ENCODE peak calls at places on chromosomes 13 and 19, in four cellular contexts. G is NCI-H774; E is HEK293T; W is CD4-positive, alpha-beta T cell. B is an unnamed sample.

GRCh38 chr13:76250211-76250610 is 614.1 kb downstream of the LMO7 start:
- DNase-seq in E (no peak), G (no peak), W (no peak), B (no peak)

GRCh38 chr19:13795595-13796300 is 505 bp downstream of the ZSWIM4 start:
- DNase-seq in W (no peak), G (peak), E (no peak), B (no peak)

GRCh38 chr19:46303702-46304397 is 7.0 kb downstream of the HIF3A start:
- DNase-seq in E (peak), G (no peak), W (peak), B (no peak)

GRCh38 chr13:30339721-30340366 is 32.5 kb upstream of the KATNAL1 start:
- DNase-seq in G (no peak), E (no peak), W (no peak), B (no peak)

GRCh38 chr19:21092107-21092506 is 10.1 kb downstream of the ZNF714 start:
- DNase-seq in E (no peak), G (no peak), W (no peak), B (no peak)

GRCh38 chr13:107866666-107867623 is 348.4 kb downstream of the LIG4 start:
- DNase-seq in W (no peak), E (peak), G (peak), B (no peak)

GRCh38 chr19:48625891-48626327 is 6.6 kb downstream of the SPHK2 start:
- DNase-seq in W (no peak), E (no peak), G (no peak), B (no peak)

GRCh38 chr19:17103177-17103576 is 27.6 kb downstream of the MYO9B start:
- DNase-seq in W (no peak), G (no peak), E (peak), B (no peak)

GRCh38 chr13:40672310-40673060 is 6.0 kb upstream of the FOXO1 start:
- DNase-seq in G (no peak), E (peak), W (no peak), B (no peak)

GRCh38 chr19:6108721-6109633 is 1.3 kb downstream of the RFX2 start:
- DNase-seq in W (peak), G (peak), E (no peak), B (no peak)

GRCh38 chr19:44570984-44571684 is 41.7 kb upstream of the CEACAM20 start:
- DNase-seq in W (no peak), G (peak), E (peak), B (peak)

GRCh38 chr19:5585461-5586299 is 17.9 kb upstream of the TINCR start:
- DNase-seq in W (peak), G (no peak), E (no peak), B (no peak)

GRCh38 chr13:114155923-114156883 is 22.9 kb upstream of the CFAP97D2 start:
- DNase-seq in E (no peak), G (no peak), W (no peak), B (no peak)

GRCh38 chr19:9144920-9145319 is 4.7 kb downstream of the ZNF317 start:
- DNase-seq in G (no peak), W (no peak), E (no peak), B (no peak)

GRCh38 chr13:36872621-36873020 is 47.4 kb downstream of the SMAD9 start:
- DNase-seq in W (no peak), E (no peak), G (no peak), B (no peak)

GRCh38 chr13:109707044-109707794 is 79.2 kb downstream of the IRS2 start:
- DNase-seq in G (no peak), E (no peak), W (no peak), B (no peak)

GRCh38 chr19:27971071-27971470 is 1241.9 kb downstream of the UQCRFS1 start:
- DNase-seq in W (no peak), G (no peak), E (no peak), B (no peak)

GRCh38 chr13:48222358-48223015 is 10.5 kb upstream of the ITM2B start:
- DNase-seq in W (no peak), E (no peak), G (no peak), B (no peak)

GRCh38 chr13:74136089-74136658 is 2.0 kb upstream of the KLF12 start:
- DNase-seq in E (peak), G (no peak), W (peak), B (no peak)

GRCh38 chr19:2411709-2412108 is 15.7 kb downstream of the TIMM13 start:
- DNase-seq in G (no peak), W (no peak), E (no peak), B (no peak)

GRCh38 chr13:21817878-21818277 is 147.0 kb downstream of the FGF9 start:
- DNase-seq in W (no peak), E (no peak), G (no peak), B (no peak)

GRCh38 chr13:73984949-73985691 is 149.1 kb downstream of the KLF12 start:
- DNase-seq in W (peak), E (no peak), G (no peak), B (no peak)

GRCh38 chr13:51644649-51645048 is 60.4 kb downstream of the WDFY2 start:
- DNase-seq in W (no peak), E (no peak), G (no peak), B (no peak)

GRCh38 chr19:5968431-5969373 is 9.2 kb downstream of the RANBP3 start:
- DNase-seq in G (no peak), E (no peak), W (no peak), B (no peak)

B was measured in NCI-H2081 treated with DMSO at 0.1 percent for 48 hours.